ENCODE peak calls at places on chromosomes 6 and 20, in five cellular contexts. M, Y, H, W and F are unnamed samples.

GRCh38 chr6:161890959-161891358 is 617.1 kb upstream of the AGPAT4 start:
- DNase-seq in M (no peak), Y (no peak), H (no peak), W (no peak), F (no peak)

GRCh38 chr6:38771111-38771694 is 56.1 kb downstream of the DNAH8 start:
- DNase-seq in M (no peak), Y (no peak), H (no peak), W (no peak), F (no peak)

GRCh38 chr6:25035451-25036435 is 100.0 kb upstream of the RIPOR2 start:
- DNase-seq in M (no peak), Y (no peak), H (no peak), W (no peak), F (no peak)

GRCh38 chr6:143271024-143271423 is 179.5 kb downstream of the ADAT2 start:
- DNase-seq in M (no peak), Y (no peak), H (no peak), W (peak; percentile 27), F (no peak)

GRCh38 chr6:6412221-6412620 is 91.8 kb upstream of the F13A1 start:
- DNase-seq in M (no peak), Y (no peak), H (no peak), W (no peak), F (no peak)

GRCh38 chr6:137043710-137044365 is 927 bp downstream of the IL20RA start:
- DNase-seq in M (peak; percentile 32), Y (peak; percentile 19), H (no peak), W (peak; percentile 28), F (no peak)

GRCh38 chr20:48366230-48366629 is 461.6 kb downstream of the PREX1 start:
- DNase-seq in M (no peak), Y (no peak), H (no peak), W (no peak), F (no peak)

GRCh38 chr6:108477034-108477433 is 83.7 kb upstream of the FOXO3 start:
- DNase-seq in M (no peak), Y (peak; percentile 33), H (no peak), W (no peak), F (no peak)

GRCh38 chr20:59017493-59018231 is 1.6 kb upstream of the TUBB1 start:
- DNase-seq in M (no peak), Y (no peak), H (no peak), W (no peak), F (peak; percentile 50)

GRCh38 chr6:39941820-39942219 is 7.6 kb upstream of the MOCS1 start:
- DNase-seq in M (no peak), Y (no peak), H (no peak), W (no peak), F (no peak)

GRCh38 chr20:35363190-35363589 is 48.6 kb downstream of the UQCC1 start:
- DNase-seq in M (no peak), Y (no peak), H (no peak), W (no peak), F (no peak)

GRCh38 chr20:47487175-47487917 is 14.3 kb upstream of the NCOA3 start:
- DNase-seq in M (no peak), Y (no peak), H (no peak), W (no peak), F (no peak)

GRCh38 chr20:47549671-47550070 is 48.0 kb downstream of the NCOA3 start:
- DNase-seq in M (no peak), Y (no peak), H (no peak), W (no peak), F (no peak)

GRCh38 chr6:151291145-151292055 is 51.6 kb downstream of the AKAP12 start:
- DNase-seq in M (no peak), Y (no peak), H (no peak), W (peak; percentile 64), F (peak; percentile 97)

GRCh38 chr6:81515562-81516453 is 236.7 kb downstream of the TENT5A start:
- DNase-seq in M (no peak), Y (no peak), H (no peak), W (peak; percentile 25), F (no peak)

GRCh38 chr6:52992980-52993379 is 2.1 kb downstream of the GSTA4 start:
- DNase-seq in M (no peak), Y (no peak), H (no peak), W (no peak), F (no peak)

GRCh38 chr6:28489366-28490190 is 26.0 kb downstream of the GPX6 start:
- DNase-seq in M (no peak), Y (no peak), H (no peak), W (peak; percentile 64), F (peak; percentile 74)

GRCh38 chr6:56223995-56224394 is 23.4 kb downstream of the COL21A1 start:
- DNase-seq in M (peak; percentile 11), Y (no peak), H (no peak), W (no peak), F (no peak)

GRCh38 chr20:4711511-4711910 is 10.2 kb upstream of the PRND start:
- DNase-seq in M (no peak), Y (no peak), H (no peak), W (no peak), F (no peak)

GRCh38 chr6:151512481-151512880 is 18.7 kb downstream of the CCDC170 start:
- DNase-seq in M (no peak), Y (no peak), H (no peak), W (no peak), F (no peak)

GRCh38 chr6:64037421-64037820 is 401.8 kb downstream of the PHF3 start:
- DNase-seq in M (no peak), Y (no peak), H (no peak), W (no peak), F (no peak)